ENCODE peak calls at places on chromosomes 3 and 15, in seven cellular contexts. R is K562; K is ovary; X is CD4-positive, CD25-positive, alpha-beta regulatory T cell; I is A549; P is aorta; M is CD8-positive, alpha-beta T cell. Z is an unnamed sample.

GRCh38 chr15:86236721-86237121 is 157.1 kb downstream of the AGBL1 start:
- DNase-seq in I (no peak), R (no peak), K (no peak), X (no peak), M (no peak), P (no peak), Z (peak)

GRCh38 chr3:169264711-169265110 is 398.8 kb downstream of the MECOM start:
- DNase-seq in K (no peak), X (no peak), M (no peak), I (no peak), R (no peak), P (no peak), Z (no peak)

GRCh38 chr3:89889386-89889785 is 782.0 kb downstream of the EPHA3 start:
- DNase-seq in K (no peak), X (no peak), R (no peak), P (no peak), I (no peak), M (no peak), Z (peak)

GRCh38 chr3:52495777-52496602 is 852 bp downstream of the STAB1 start:
- DNase-seq in X (no peak), P (no peak), R (no peak), M (no peak), K (no peak), I (no peak), Z (no peak)

GRCh38 chr3:57068437-57069089 is 8.1 kb downstream of the SPATA12 start:
- DNase-seq in I (peak), K (no peak), X (peak), R (peak), P (peak), M (no peak), Z (no peak)

GRCh38 chr3:105459566-105460290 is 93.0 kb downstream of the ALCAM start:
- DNase-seq in X (no peak), P (no peak), R (no peak), M (no peak), I (no peak), K (no peak), Z (no peak)

GRCh38 chr3:58564456-58565160 is 12.6 kb downstream of the FAM107A start:
- DNase-seq in K (no peak), R (no peak), I (peak), M (no peak), P (no peak), X (no peak), Z (no peak)

GRCh38 chr3:79211588-79212359 is 556.0 kb downstream of the ROBO1 start:
- DNase-seq in R (no peak), P (no peak), I (no peak), K (no peak), M (no peak), X (no peak), Z (no peak)

GRCh38 chr3:54349231-54349647 is 226.9 kb downstream of the CACNA2D3 start:
- DNase-seq in I (no peak), M (no peak), R (peak), K (no peak), X (no peak), P (no peak), Z (no peak)

GRCh38 chr3:194871864-194872668 is 186.4 kb downstream of the FAM43A start:
- DNase-seq in M (no peak), R (no peak), I (peak), K (no peak), X (no peak), P (no peak), Z (no peak)

GRCh38 chr3:172275586-172275985 is 172.7 kb downstream of the GHSR start:
- DNase-seq in P (no peak), X (no peak), K (no peak), M (no peak), I (no peak), R (no peak), Z (no peak)

GRCh38 chr3:43894176-43895049 is 203.7 kb downstream of the ABHD5 start:
- DNase-seq in M (no peak), I (peak), P (peak), K (peak), R (peak), X (peak), Z (peak)

GRCh38 chr15:65655026-65655425 is 33.3 kb downstream of the SLC24A1 start:
- DNase-seq in X (no peak), R (no peak), M (no peak), I (no peak), P (no peak), K (no peak), Z (no peak)

GRCh38 chr3:7306900-7307299 is 446.0 kb downstream of the GRM7 start:
- DNase-seq in K (no peak), P (no peak), X (no peak), I (no peak), R (no peak), M (no peak), Z (no peak)

GRCh38 chr15:73318463-73319351 is 50.1 kb downstream of the HCN4 start:
- DNase-seq in P (no peak), X (no peak), R (peak), M (no peak), K (peak), I (no peak), Z (no peak)

GRCh38 chr3:71725279-71725991 is at the start of gene EIF4E3:
- DNase-seq in X (peak), I (no peak), M (peak), K (peak), R (peak), P (peak), Z (no peak)

GRCh38 chr3:159158213-159158612 is 356.4 kb downstream of the MFSD1 start:
- DNase-seq in X (peak), P (no peak), I (no peak), K (no peak), R (no peak), M (no peak), Z (no peak)

GRCh38 chr3:149179225-149179624 is 42.4 kb downstream of the CP start:
- DNase-seq in R (no peak), I (peak), M (no peak), P (no peak), K (no peak), X (no peak), Z (no peak)

GRCh38 chr15:50416920-50417319 is 7.3 kb upstream of the USP8 start:
- DNase-seq in I (no peak), P (no peak), M (no peak), R (no peak), K (no peak), X (no peak), Z (no peak)

GRCh38 chr3:82000773-82001172 is 239.3 kb upstream of the GBE1 start:
- DNase-seq in M (no peak), X (no peak), K (no peak), P (no peak), I (no peak), R (no peak), Z (no peak)

GRCh38 chr15:45113380-45113990 is 487 bp downstream of the DUOX2 start:
- DNase-seq in M (no peak), X (no peak), R (no peak), K (no peak), I (no peak), P (no peak), Z (no peak)

GRCh38 chr3:124034016-124034808 is 42.3 kb upstream of the ROPN1 start:
- DNase-seq in R (peak), K (peak), I (no peak), X (peak), P (peak), M (no peak), Z (no peak)

GRCh38 chr3:157282261-157283191 is 122.6 kb upstream of the CCNL1 start:
- DNase-seq in X (peak), R (no peak), M (no peak), K (no peak), P (no peak), I (no peak), Z (no peak)

GRCh38 chr3:129228891-129229585 is 20.4 kb upstream of the COPG1 start:
- DNase-seq in I (peak), M (no peak), K (no peak), X (no peak), P (no peak), R (peak), Z (no peak)

GRCh38 chr3:94626599-94626998 is 563.7 kb downstream of the NSUN3 start:
- DNase-seq in P (no peak), M (no peak), K (no peak), R (no peak), I (no peak), X (no peak), Z (no peak)

GRCh38 chr15:75307778-75308390 is 25.2 kb downstream of the GOLGA6D start:
- DNase-seq in I (peak), P (no peak), X (peak), M (no peak), R (peak), K (peak), Z (peak)

GRCh38 chr3:140455476-140455875 is 222.4 kb upstream of the TRIM42 start:
- DNase-seq in P (no peak), M (no peak), R (no peak), K (no peak), I (no peak), X (no peak), Z (no peak)

GRCh38 chr3:185561374-185561943 is 9.1 kb upstream of the LIPH start:
- DNase-seq in X (no peak), R (no peak), P (peak), K (no peak), M (no peak), I (no peak), Z (no peak)

GRCh38 chr3:14938964-14939363 is 8.4 kb upstream of the NR2C2 start:
- DNase-seq in M (no peak), P (no peak), R (no peak), I (no peak), K (no peak), X (no peak), Z (no peak)

GRCh38 chr3:154931484-154931883 is 148.6 kb upstream of the MME start:
- DNase-seq in P (no peak), R (no peak), I (no peak), X (no peak), M (no peak), K (no peak), Z (no peak)

GRCh38 chr3:1987983-1988382 is 110.7 kb upstream of the CNTN4 start:
- DNase-seq in R (no peak), I (peak), P (no peak), M (no peak), X (no peak), K (no peak), Z (no peak)

GRCh38 chr3:72391659-72392058 is 456.6 kb downstream of the SHQ1 start:
- DNase-seq in K (no peak), I (no peak), X (no peak), R (no peak), P (no peak), M (no peak), Z (no peak)

GRCh38 chr3:37814547-37814946 is 47.1 kb upstream of the CTDSPL start:
- DNase-seq in K (no peak), I (no peak), R (no peak), M (no peak), X (no peak), P (no peak), Z (no peak)

GRCh38 chr15:63891079-63891762 is 57.5 kb upstream of the HERC1 start:
- DNase-seq in R (peak), M (peak), K (peak), P (peak), X (peak), I (peak), Z (peak)

GRCh38 chr3:189833996-189834395 is 202.8 kb downstream of the TP63 start:
- DNase-seq in I (no peak), K (no peak), P (no peak), M (no peak), R (no peak), X (no peak), Z (no peak)

GRCh38 chr3:156643729-156644389 is 30.5 kb upstream of the TIPARP start:
- DNase-seq in R (peak), X (peak), K (no peak), I (no peak), M (peak), P (peak), Z (no peak)

GRCh38 chr3:139120336-139120971 is 75.8 kb upstream of the PRR23C start:
- DNase-seq in P (no peak), M (no peak), K (no peak), R (peak), I (peak), X (no peak), Z (no peak)

GRCh38 chr3:126971891-126972351 is 11.0 kb upstream of the PLXNA1 start:
- DNase-seq in K (peak), M (no peak), I (no peak), R (no peak), X (no peak), P (peak), Z (no peak)

GRCh38 chr3:52998781-52999509 is 46.9 kb downstream of the SFMBT1 start:
- DNase-seq in I (peak), K (no peak), P (no peak), R (peak), X (no peak), M (no peak), Z (no peak)

GRCh38 chr3:34009480-34009844 is 211.0 kb downstream of the PDCD6IP start:
- DNase-seq in P (no peak), X (no peak), M (no peak), I (peak), K (no peak), R (no peak), Z (no peak)

GRCh38 chr15:37019479-37020433 is 80.6 kb downstream of the MEIS2 start:
- DNase-seq in X (no peak), P (no peak), M (no peak), R (no peak), K (peak), I (no peak), Z (no peak)
- H3K27ac ChIP-seq in X (no peak), P (peak), M (no peak), R (peak), K (peak), I (no peak), Z (no peak)

GRCh38 chr15:93071469-93071891 is 17.5 kb downstream of the RGMA start:
- DNase-seq in K (peak), P (no peak), M (no peak), I (no peak), X (no peak), R (no peak), Z (no peak)

GRCh38 chr15:93070136-93070535 is 18.9 kb downstream of the RGMA start:
- DNase-seq in K (no peak), R (no peak), X (no peak), M (no peak), I (no peak), P (no peak), Z (no peak)

GRCh38 chr15:93072011-93072410 is 17.0 kb downstream of the RGMA start:
- DNase-seq in K (no peak), M (no peak), P (no peak), X (no peak), R (no peak), I (no peak), Z (no peak)

GRCh38 chr15:93072440-93073394 is 16.3 kb downstream of the RGMA start:
- DNase-seq in X (no peak), M (no peak), R (peak), P (peak), K (peak), I (peak), Z (no peak)

GRCh38 chr15:93070901-93071300 is 18.1 kb downstream of the RGMA start:
- DNase-seq in P (no peak), X (no peak), I (no peak), M (no peak), R (no peak), K (no peak), Z (no peak)
- H3K4me3 ChIP-seq in P (no peak), X (no peak), I (no peak), M (no peak), R (no peak), K (peak), Z (no peak)

GRCh38 chr3:183954875-183955274 is 62.8 kb downstream of the ABCC5 start:
- DNase-seq in P (no peak), I (no peak), R (no peak), X (no peak), M (no peak), K (no peak), Z (no peak)

GRCh38 chr3:183953471-183954070 is 64.1 kb downstream of the ABCC5 start:
- DNase-seq in P (no peak), X (no peak), R (no peak), I (no peak), K (no peak), M (no peak), Z (no peak)

GRCh38 chr3:183959214-183959613 is 58.5 kb downstream of the ABCC5 start:
- DNase-seq in K (no peak), M (no peak), I (peak), X (no peak), R (peak), P (no peak), Z (no peak)

GRCh38 chr3:183958226-183958625 is 59.5 kb downstream of the ABCC5 start:
- DNase-seq in P (no peak), I (no peak), M (no peak), K (no peak), R (no peak), X (no peak), Z (no peak)

GRCh38 chr3:183958775-183959174 is 58.9 kb downstream of the ABCC5 start:
- DNase-seq in X (no peak), K (no peak), M (no peak), R (no peak), I (no peak), P (no peak), Z (no peak)
- H3K27ac ChIP-seq in X (no peak), K (no peak), M (no peak), R (peak), I (no peak), P (no peak), Z (no peak)

DNA sequence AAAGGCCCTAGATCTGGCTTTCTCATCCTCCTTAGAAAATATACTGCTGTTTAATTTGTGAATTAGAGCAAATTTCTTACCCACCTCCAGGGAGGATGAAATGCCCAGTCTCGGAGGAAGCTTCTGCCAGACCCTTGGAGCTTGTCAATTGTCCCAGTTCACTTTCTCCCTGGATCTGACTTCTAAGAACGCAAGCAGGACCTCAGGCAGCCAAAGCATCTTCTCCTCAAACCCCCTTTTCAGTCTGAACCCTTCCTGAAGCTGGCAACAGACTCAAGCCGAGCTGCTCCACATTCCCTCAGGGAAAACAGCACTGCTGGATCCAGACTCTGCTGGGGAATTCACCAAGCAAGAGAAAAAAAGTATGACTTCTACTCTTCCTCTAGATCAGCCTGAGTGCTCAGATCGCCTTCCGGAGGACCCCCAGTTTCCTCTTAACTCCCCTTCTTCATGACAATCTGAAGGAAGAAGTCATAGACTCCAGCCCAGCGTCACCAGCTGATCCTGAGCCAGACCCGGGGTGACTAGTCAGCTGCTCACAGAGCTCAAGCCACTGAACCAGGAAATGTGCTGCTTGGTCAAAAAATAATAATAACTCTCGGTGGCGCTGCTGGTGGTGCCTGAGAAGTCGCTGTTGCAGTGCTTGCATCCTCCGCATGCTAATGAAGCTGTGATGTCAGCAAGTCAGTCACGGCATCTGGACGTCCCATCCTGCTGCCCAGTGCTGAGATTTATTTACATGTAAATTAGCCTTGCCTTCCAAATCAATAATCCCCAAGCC is at the start of gene PRICKLE2:
- DNase-seq in I (peak), M (no peak), P (peak), R (no peak), X (peak), K (peak), Z (no peak)
- H3K4me3 ChIP-seq in I (peak), M (no peak), P (peak), R (no peak), X (no peak), K (peak), Z (no peak)

GRCh38 chr3:99781761-99782160 is 35.9 kb upstream of the CMSS1 start:
- DNase-seq in M (no peak), X (no peak), K (no peak), I (no peak), P (no peak), R (no peak), Z (no peak)

GRCh38 chr3:99777210-99777549 is 40.5 kb upstream of the CMSS1 start:
- DNase-seq in R (no peak), P (no peak), I (no peak), K (no peak), M (no peak), X (no peak), Z (no peak)

GRCh38 chr3:99777708-99778107 is 40.0 kb upstream of the CMSS1 start:
- DNase-seq in P (no peak), M (no peak), I (no peak), K (no peak), X (no peak), R (no peak), Z (no peak)

GRCh38 chr3:99780749-99781148 is 36.9 kb upstream of the CMSS1 start:
- DNase-seq in M (no peak), R (no peak), X (peak), P (no peak), K (no peak), I (no peak), Z (no peak)

DNA sequence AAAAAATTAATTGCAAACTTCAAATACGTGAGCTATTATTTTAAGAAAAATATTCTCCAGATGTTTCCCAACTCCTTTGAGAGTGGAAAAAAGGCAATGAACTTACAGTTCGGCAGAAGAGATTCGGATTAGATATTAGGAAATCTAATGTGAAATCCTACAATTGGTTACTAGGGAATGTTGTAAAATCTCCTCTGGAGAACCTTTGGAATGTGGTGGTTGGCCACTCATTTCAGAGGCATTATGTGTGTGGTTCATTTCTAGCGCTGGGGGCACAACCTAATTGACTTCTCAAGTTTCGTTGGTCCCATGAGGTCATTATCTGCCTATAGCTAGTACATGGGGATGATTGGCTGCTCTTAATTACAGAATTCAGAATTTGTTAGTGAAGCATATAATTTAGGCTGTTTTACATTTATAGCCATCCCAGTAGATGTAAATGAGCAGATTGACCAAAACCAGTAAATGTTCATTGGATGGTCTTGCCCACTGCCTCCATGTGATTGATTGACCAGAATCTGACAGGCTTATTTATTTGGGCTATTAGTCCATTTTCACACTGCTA is 34.6 kb upstream of the CMSS1 start:
- DNase-seq in I (no peak), K (no peak), M (no peak), X (no peak), P (no peak), R (no peak), Z (no peak)
- H3K27ac ChIP-seq in I (no peak), K (no peak), M (no peak), X (no peak), P (no peak), R (no peak), Z (no peak)

GRCh38 chr15:79308874-79309273 is 2.0 kb upstream of the TMED3 start:
- DNase-seq in K (no peak), P (no peak), I (no peak), R (no peak), X (no peak), M (no peak), Z (no peak)
- H3K4me3 ChIP-seq in K (no peak), P (no peak), I (no peak), R (no peak), X (no peak), M (no peak), Z (no peak)